ENCODE peak calls at places on chromosomes 6 and 20, in four cellular contexts. One of them, this sample, is unnamed.

GRCh38 chr6:170209354-170210025 is 81.4 kb downstream of the DLL1 start:
- DNase-seq in SJSA1: peak
- DNase-seq in sigmoid colon: peak
- DNase-seq in SK-N-SH: peak
- DNase-seq in this sample: no peak

GRCh38 chr20:38152175-38153010 is 12.7 kb downstream of the TGM2 start:
- DNase-seq in SK-N-SH: peak
- DNase-seq in SJSA1: peak
- DNase-seq in sigmoid colon: peak
- DNase-seq in this sample: peak

GRCh38 chr6:13859871-13860555 is 45.7 kb upstream of the MCUR1 start:
- DNase-seq in sigmoid colon: no peak
- DNase-seq in SJSA1: peak
- DNase-seq in SK-N-SH: peak
- DNase-seq in this sample: no peak

GRCh38 chr20:51144476-51144875 is 121.6 kb upstream of the KCNG1 start:
- DNase-seq in sigmoid colon: no peak
- DNase-seq in SJSA1: no peak
- DNase-seq in SK-N-SH: no peak
- DNase-seq in this sample: no peak

GRCh38 chr6:33151050-33151449 is 41.2 kb downstream of the COL11A2 start:
- DNase-seq in sigmoid colon: no peak
- DNase-seq in SK-N-SH: no peak
- DNase-seq in SJSA1: no peak
- DNase-seq in this sample: no peak

GRCh38 chr20:63082308-63082938 is 75.7 kb upstream of the BHLHE23 start:
- DNase-seq in SJSA1: no peak
- DNase-seq in SK-N-SH: no peak
- DNase-seq in sigmoid colon: peak
- DNase-seq in this sample: peak

GRCh38 chr6:165884813-165885765 is 222.0 kb upstream of the PDE10A start:
- DNase-seq in SJSA1: peak
- DNase-seq in SK-N-SH: peak
- DNase-seq in sigmoid colon: peak
- DNase-seq in this sample: peak

GRCh38 chr6:52545844-52546119 is 31.1 kb downstream of the TRAM2 start:
- DNase-seq in SJSA1: no peak
- DNase-seq in sigmoid colon: no peak
- DNase-seq in SK-N-SH: no peak
- DNase-seq in this sample: no peak

GRCh38 chr6:106688177-106688951 is 59.0 kb downstream of the QRSL1 start:
- DNase-seq in sigmoid colon: no peak
- DNase-seq in SJSA1: no peak
- DNase-seq in SK-N-SH: no peak
- DNase-seq in this sample: no peak

GRCh38 chr6:20319520-20320357 is 81.9 kb upstream of the E2F3 start:
- DNase-seq in SK-N-SH: no peak
- DNase-seq in sigmoid colon: no peak
- DNase-seq in SJSA1: no peak
- DNase-seq in this sample: no peak

GRCh38 chr20:9498322-9498721 is 16.1 kb upstream of the LAMP5 start:
- DNase-seq in SK-N-SH: no peak
- DNase-seq in SJSA1: no peak
- DNase-seq in sigmoid colon: no peak
- DNase-seq in this sample: no peak

GRCh38 chr20:57708694-57709673 is 831 bp downstream of the PMEPA1 start:
- DNase-seq in sigmoid colon: peak
- DNase-seq in SK-N-SH: peak
- DNase-seq in SJSA1: no peak
- DNase-seq in this sample: peak

GRCh38 chr6:19806971-19807396 is 30.2 kb upstream of the ID4 start:
- DNase-seq in SJSA1: no peak
- DNase-seq in sigmoid colon: no peak
- DNase-seq in SK-N-SH: no peak
- DNase-seq in this sample: no peak

GRCh38 chr6:9851541-9852380 is 563.1 kb downstream of the TFAP2A start:
- DNase-seq in SK-N-SH: no peak
- DNase-seq in SJSA1: no peak
- DNase-seq in sigmoid colon: no peak
- DNase-seq in this sample: peak

GRCh38 chr20:19767070-19767469 is 9.0 kb downstream of the RIN2 start:
- DNase-seq in SK-N-SH: no peak
- DNase-seq in sigmoid colon: no peak
- DNase-seq in SJSA1: no peak
- DNase-seq in this sample: no peak

GRCh38 chr20:10982692-10983091 is 308.9 kb upstream of the JAG1 start:
- DNase-seq in sigmoid colon: peak
- DNase-seq in SK-N-SH: no peak
- DNase-seq in SJSA1: peak
- DNase-seq in this sample: peak

GRCh38 chr6:2999005-2999620 is 581 bp upstream of the NQO2 start:
- DNase-seq in SK-N-SH: no peak
- DNase-seq in sigmoid colon: no peak
- DNase-seq in SJSA1: no peak
- DNase-seq in this sample: no peak

GRCh38 chr6:3001773-3002293 is 2.1 kb downstream of the NQO2 start:
- DNase-seq in SJSA1: peak
- DNase-seq in SK-N-SH: no peak
- DNase-seq in sigmoid colon: no peak
- DNase-seq in this sample: peak

GRCh38 chr6:3005077-3005476 is 5.4 kb downstream of the NQO2 start:
- DNase-seq in SK-N-SH: no peak
- DNase-seq in sigmoid colon: no peak
- DNase-seq in SJSA1: no peak
- DNase-seq in this sample: no peak

GRCh38 chr6:3001146-3001772 is 1.6 kb downstream of the NQO2 start:
- DNase-seq in sigmoid colon: no peak
- DNase-seq in SJSA1: no peak
- DNase-seq in SK-N-SH: no peak
- DNase-seq in this sample: no peak

DNA sequence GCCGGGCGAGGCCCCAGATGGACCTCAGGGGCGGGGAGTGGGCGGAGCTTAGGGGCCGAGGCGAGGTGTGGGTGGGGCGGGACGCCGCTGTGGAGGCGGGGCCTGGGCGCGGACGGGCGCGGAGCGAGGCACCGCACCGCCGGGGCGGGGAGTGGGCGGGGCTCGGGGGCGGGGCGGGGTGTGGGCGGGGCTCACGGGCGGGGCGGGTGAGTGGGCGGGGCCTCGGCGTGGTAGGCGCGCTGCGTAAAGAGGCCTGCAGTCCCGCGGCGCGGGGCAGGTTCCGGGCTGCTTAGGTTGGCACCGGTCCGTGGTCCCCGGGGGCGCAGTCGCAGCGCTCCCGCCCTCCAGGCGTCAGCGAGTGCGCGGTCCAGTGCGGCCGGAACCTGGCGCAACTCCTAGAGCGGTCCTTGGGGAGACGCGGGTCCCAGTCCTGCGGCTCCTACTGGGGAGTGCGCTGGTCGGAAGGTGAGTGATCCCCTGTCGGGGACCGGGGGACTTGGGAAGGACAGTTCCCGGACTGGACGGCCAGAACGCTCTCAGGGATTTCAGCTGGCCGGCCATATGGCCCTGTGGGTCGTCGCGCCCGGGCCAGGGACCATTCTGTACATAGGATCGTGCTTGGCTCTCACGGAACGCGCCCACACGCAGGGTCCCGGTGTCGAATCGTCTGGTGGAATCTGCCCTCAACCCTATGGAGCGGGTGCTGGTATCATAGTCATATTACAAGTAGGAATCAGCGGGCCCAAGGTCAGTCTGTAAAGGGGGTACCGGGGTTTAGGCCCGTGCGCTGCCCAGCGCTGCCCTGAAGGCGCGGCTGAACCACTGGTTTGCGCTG is at the start of gene NQO2:
- DNase-seq in SJSA1: peak
- DNase-seq in SK-N-SH: peak
- DNase-seq in sigmoid colon: peak
- DNase-seq in this sample: peak
- H3K27ac ChIP-seq in SJSA1: peak
- H3K27ac ChIP-seq in SK-N-SH: peak
- H3K27ac ChIP-seq in sigmoid colon: peak
- H3K27ac ChIP-seq in this sample: no peak

DNA sequence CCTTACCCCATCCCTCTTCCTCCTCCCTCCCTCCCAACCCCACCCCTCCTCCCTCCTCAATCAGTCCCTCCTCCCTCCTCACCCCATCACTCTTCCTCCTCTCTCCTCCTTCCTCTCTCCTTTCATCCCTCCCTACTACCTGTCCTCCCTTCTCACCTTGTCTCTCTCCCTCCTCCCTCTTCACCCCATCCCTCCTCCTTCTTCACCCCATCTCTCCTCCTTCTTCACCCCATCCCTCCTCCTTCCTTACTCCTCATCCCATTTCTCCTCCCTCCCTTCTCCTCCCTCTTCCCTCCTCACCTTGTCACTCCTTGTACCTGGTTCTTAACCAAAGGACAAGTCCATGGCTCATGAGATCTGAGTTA is 222.4 kb downstream of the TTLL2 start:
- DNase-seq in SJSA1: no peak
- DNase-seq in sigmoid colon: no peak
- DNase-seq in SK-N-SH: no peak
- DNase-seq in this sample: no peak
- H3K27ac ChIP-seq in SJSA1: peak
- H3K27ac ChIP-seq in sigmoid colon: no peak
- H3K27ac ChIP-seq in SK-N-SH: no peak
- H3K27ac ChIP-seq in this sample: no peak

GRCh38 chr6:169139179-169139971 is 114.3 kb downstream of the THBS2 start:
- DNase-seq in sigmoid colon: no peak
- DNase-seq in SK-N-SH: no peak
- DNase-seq in SJSA1: no peak
- DNase-seq in this sample: no peak
- H3K27ac ChIP-seq in sigmoid colon: no peak
- H3K27ac ChIP-seq in SK-N-SH: no peak
- H3K27ac ChIP-seq in SJSA1: no peak
- H3K27ac ChIP-seq in this sample: no peak

DNA sequence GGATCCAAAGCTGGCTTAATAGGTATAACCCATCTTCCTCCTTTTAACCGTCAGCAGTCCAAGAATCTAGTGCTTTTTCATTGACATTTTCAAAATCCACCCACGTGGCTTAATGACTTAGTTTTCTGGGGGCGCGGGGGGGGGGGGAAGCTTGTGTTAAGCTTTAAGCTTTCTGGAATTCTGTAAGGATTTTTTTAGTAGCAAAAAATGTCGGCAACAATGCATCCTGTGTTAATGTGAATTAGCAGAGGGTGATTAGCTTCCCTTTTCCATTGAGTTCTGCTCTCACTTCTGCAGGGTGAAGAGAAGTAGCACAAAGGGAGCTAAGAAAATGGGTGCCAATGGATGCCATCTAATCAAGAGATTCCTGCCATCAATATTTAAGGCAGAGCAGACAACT is 348.2 kb downstream of the SAMD5 start:
- DNase-seq in SJSA1: no peak
- DNase-seq in sigmoid colon: no peak
- DNase-seq in SK-N-SH: no peak
- DNase-seq in this sample: no peak
- H3K27ac ChIP-seq in SJSA1: no peak
- H3K27ac ChIP-seq in sigmoid colon: no peak
- H3K27ac ChIP-seq in SK-N-SH: no peak
- H3K27ac ChIP-seq in this sample: no peak

GRCh38 chr6:97049254-97050004 is 124.9 kb downstream of the KLHL32 start:
- DNase-seq in SJSA1: no peak
- DNase-seq in SK-N-SH: no peak
- DNase-seq in sigmoid colon: no peak
- DNase-seq in this sample: no peak
- H3K27ac ChIP-seq in SJSA1: no peak
- H3K27ac ChIP-seq in SK-N-SH: no peak
- H3K27ac ChIP-seq in sigmoid colon: no peak
- H3K27ac ChIP-seq in this sample: no peak

DNA sequence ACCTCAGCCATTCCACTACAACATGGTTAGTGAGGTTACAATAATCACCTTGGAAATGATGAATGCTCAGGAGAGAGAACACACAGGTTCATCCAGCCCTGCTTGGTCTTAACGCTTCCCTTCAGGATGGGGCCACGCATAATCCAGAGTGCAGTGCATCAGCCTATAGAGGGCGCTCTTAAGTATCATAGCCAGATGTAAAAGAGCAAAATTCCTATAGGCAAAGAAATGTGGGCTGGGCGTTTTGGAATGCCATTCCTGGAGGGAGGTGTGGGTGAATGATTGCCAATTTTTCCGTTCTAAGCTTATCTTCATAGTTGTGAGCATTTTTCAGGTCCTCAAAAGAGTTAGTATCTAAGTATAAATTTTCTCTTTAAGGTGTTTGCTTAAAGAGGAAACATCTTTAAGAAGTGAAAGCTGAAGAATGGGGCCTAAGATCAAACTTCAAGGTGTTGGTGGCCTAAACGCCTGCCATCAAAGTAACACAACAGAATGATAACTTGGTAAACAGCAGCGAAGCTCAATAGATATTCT is 1.8 kb downstream of the RIPOR2 start:
- DNase-seq in SJSA1: no peak
- DNase-seq in sigmoid colon: no peak
- DNase-seq in SK-N-SH: peak
- DNase-seq in this sample: peak
- H3K27ac ChIP-seq in SJSA1: no peak
- H3K27ac ChIP-seq in sigmoid colon: no peak
- H3K27ac ChIP-seq in SK-N-SH: no peak
- H3K27ac ChIP-seq in this sample: no peak

GRCh38 chr6:137264308-137265075 is 45.3 kb upstream of the IFNGR1 start:
- DNase-seq in sigmoid colon: peak
- DNase-seq in SJSA1: no peak
- DNase-seq in SK-N-SH: no peak
- DNase-seq in this sample: no peak
- H3K27ac ChIP-seq in sigmoid colon: no peak
- H3K27ac ChIP-seq in SJSA1: no peak
- H3K27ac ChIP-seq in SK-N-SH: no peak
- H3K27ac ChIP-seq in this sample: no peak